ENCODE peak calls at places on chromosomes 13 and 19, in five cellular contexts. N is mammary epithelial cell, M is left lung, X is foreskin fibroblast, D is OCI-LY7. W is an unnamed sample.

GRCh38 chr13:94199135-94199534 is 280.3 kb downstream of the DCT start:
- DNase-seq in N (no peak), M (no peak), X (no peak), D (no peak), W (no peak)

GRCh38 chr19:51470966-51471365 is 7.4 kb upstream of the CEACAM18 start:
- DNase-seq in N (peak; percentile 8), M (no peak), X (no peak), D (no peak), W (no peak)

GRCh38 chr19:29672933-29673336 is 7.7 kb downstream of the PLEKHF1 start:
- DNase-seq in N (no peak), M (peak; percentile 34), X (no peak), D (peak; percentile 24), W (peak; percentile 92)

GRCh38 chr13:112968380-112968909 is 569 bp upstream of the MCF2L start:
- DNase-seq in N (no peak), M (peak; percentile 84), X (no peak), D (peak; percentile 24), W (no peak)

GRCh38 chr19:18233224-18233825 is 7.1 kb upstream of the PDE4C start:
- DNase-seq in N (peak; percentile 43), M (peak; percentile 86), X (no peak), D (peak; percentile 37), W (no peak)

GRCh38 chr19:6260912-6261636 is 18.7 kb downstream of the MLLT1 start:
- DNase-seq in N (no peak), M (no peak), X (no peak), D (peak; percentile 44), W (no peak)

GRCh38 chr13:102255409-102255808 is 146.4 kb downstream of the FGF14 start:
- DNase-seq in N (no peak), M (no peak), X (no peak), D (no peak), W (no peak)

GRCh38 chr13:99961634-99962033 is 9.9 kb downstream of the ZIC5 start:
- DNase-seq in N (no peak), M (no peak), X (no peak), D (no peak), W (no peak)

GRCh38 chr19:15563325-15563794 is 51.7 kb upstream of the CYP4F8 start:
- DNase-seq in N (peak; percentile 20), M (no peak), X (no peak), D (no peak), W (no peak)

GRCh38 chr19:6217752-6218403 is 61.9 kb downstream of the MLLT1 start:
- DNase-seq in N (no peak), M (no peak), X (no peak), D (no peak), W (no peak)

GRCh38 chr13:79547211-79547610 is 66.3 kb downstream of the NDFIP2 start:
- DNase-seq in N (no peak), M (no peak), X (no peak), D (no peak), W (no peak)

GRCh38 chr13:79548886-79549285 is 67.9 kb downstream of the NDFIP2 start:
- DNase-seq in N (peak; percentile 23), M (no peak), X (no peak), D (no peak), W (no peak)

GRCh38 chr13:79547821-79548220 is 66.9 kb downstream of the NDFIP2 start:
- DNase-seq in N (no peak), M (no peak), X (no peak), D (no peak), W (no peak)

GRCh38 chr13:79543883-79544282 is 62.9 kb downstream of the NDFIP2 start:
- DNase-seq in N (no peak), M (no peak), X (no peak), D (no peak), W (no peak)

GRCh38 chr13:79549355-79550106 is 68.6 kb downstream of the NDFIP2 start:
- DNase-seq in N (no peak), M (no peak), X (no peak), D (no peak), W (no peak)
- H3K4me3 ChIP-seq in N (no peak overlapping the region), M (no peak overlapping the region), X (no peak overlapping the region), D (no peak overlapping the region), W (no peak overlapping the region)

GRCh38 chr13:25335856-25336255 is 34.4 kb downstream of the NUP58 start:
- DNase-seq in N (no peak), M (no peak), X (no peak), D (no peak), W (no peak)
- H3K4me3 ChIP-seq in N (no peak overlapping the region), M (no peak overlapping the region), X (no peak overlapping the region), D (no peak overlapping the region), W (no peak overlapping the region)

DNA sequence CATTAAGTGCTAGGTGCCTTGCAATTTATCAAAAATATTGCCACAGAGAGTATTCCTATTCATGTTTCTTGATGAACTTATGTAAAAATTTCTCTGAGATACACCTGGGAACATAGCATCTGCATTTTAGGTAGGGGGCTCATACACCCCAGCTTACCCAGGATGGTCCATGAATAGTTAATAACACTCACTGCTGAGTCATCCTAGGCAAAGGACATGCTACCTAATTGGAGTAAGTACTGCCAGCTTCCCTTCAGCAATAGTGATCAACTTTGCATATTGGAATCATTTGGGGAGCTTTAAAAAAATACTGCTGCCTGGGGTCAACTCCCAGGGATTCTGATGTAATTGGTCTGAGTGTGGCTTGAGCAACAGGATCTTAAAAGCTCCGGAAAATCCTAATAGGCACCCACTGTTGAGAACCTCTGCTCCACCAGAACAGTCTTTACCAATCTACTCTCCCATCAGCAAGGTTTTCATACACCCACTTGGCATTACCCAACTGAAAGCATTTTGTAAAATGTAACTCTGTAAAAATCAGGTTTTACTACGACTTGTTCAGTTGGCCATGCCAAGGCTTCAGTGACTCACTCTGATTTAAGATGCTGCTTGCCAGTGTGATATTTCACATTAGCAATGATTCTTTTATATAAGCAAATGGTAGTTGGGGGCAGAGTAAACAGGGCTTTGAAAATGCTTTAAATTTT is 67.2 kb upstream of the FNDC3A start:
- DNase-seq in N (peak; percentile 58), M (no peak), X (peak; percentile 56), D (no peak), W (no peak)
- H3K4me3 ChIP-seq in N (no peak overlapping the region), M (no peak overlapping the region), X (no peak overlapping the region), D (no peak overlapping the region), W (no peak overlapping the region)

DNA sequence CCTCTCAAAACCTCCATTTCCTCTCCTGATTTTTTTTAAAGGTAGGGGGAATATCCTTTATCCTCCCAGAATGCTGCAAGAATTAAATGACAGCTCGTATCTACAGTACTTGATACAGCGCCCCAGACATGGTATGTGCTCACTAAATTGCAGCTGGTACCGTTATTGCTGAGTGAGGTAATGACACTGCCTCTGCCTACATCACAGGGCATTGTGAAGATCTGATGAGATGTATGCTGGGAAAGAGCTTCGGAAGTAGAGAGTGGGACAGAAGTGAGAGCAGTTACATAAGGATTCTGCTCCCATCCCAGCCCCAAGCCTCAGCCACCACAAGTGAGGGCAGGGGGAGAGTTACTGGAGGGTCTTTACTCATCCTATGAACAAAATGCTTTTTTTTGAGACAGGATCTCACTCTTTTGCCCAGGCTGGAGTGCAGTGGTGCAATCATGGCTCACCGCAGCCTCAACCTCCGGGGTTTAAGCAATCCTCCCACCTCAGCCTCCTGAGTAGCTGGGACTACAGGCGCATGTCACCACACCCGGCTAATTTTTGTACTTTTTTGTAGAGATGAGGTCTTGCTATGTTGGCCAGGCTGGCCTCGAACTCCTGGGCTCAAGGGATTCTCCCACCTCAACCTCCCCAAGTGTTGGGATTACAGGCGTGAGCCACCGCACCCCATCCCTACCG is 1.7 kb upstream of the FKRP start:
- DNase-seq in N (no peak), M (peak; percentile 39), X (no peak), D (no peak), W (no peak)
- H3K4me3 ChIP-seq in N (no peak overlapping the region), M (peak overlapping the region; percentile 98), X (peak overlapping the region; percentile 89), D (peak overlapping the region; percentile 99), W (peak overlapping the region; percentile 97)

DNA sequence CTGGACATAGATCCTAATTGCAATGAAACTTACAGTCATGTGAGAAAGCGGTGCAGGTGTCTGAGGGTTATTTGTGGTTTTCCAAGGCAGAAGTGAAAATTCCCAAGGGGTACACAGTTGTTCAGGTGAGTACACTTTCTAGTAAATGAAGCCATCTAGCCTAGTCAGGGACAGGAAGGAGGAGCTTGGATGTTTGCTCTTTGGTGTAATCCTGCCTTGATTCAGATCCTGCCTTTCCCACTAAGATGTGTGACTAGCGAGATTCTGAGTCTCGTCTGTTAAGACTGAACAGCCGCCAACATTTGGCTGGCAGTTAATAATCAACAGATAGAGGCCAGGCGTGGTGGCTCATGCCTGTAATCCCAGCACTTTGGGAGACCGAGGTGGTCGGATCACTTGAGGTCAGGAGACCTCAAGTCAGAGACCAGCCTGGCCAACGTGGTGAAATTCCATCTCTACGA is 2.5 kb downstream of the RPS9 start:
- DNase-seq in N (no peak), M (no peak), X (no peak), D (peak; percentile 47), W (no peak)
- H3K4me3 ChIP-seq in N (peak overlapping the region; percentile 55), M (peak overlapping the region; percentile 90), X (no peak overlapping the region), D (peak overlapping the region; percentile 84), W (no peak overlapping the region)

GRCh38 chr13:41015920-41016319 is 3.2 kb downstream of the ELF1 start:
- DNase-seq in N (no peak), M (no peak), X (no peak), D (no peak), W (no peak)
- H3K4me3 ChIP-seq in N (no peak overlapping the region), M (peak overlapping the region; percentile 44), X (no peak overlapping the region), D (peak overlapping the region; percentile 84), W (peak overlapping the region; percentile 15)

GRCh38 chr19:53660584-53660983 is 28.8 kb downstream of the DPRX start:
- DNase-seq in N (no peak), M (no peak), X (no peak), D (no peak), W (no peak)
- H3K4me3 ChIP-seq in N (no peak overlapping the region), M (no peak overlapping the region), X (no peak overlapping the region), D (no peak overlapping the region), W (no peak overlapping the region)

DNA sequence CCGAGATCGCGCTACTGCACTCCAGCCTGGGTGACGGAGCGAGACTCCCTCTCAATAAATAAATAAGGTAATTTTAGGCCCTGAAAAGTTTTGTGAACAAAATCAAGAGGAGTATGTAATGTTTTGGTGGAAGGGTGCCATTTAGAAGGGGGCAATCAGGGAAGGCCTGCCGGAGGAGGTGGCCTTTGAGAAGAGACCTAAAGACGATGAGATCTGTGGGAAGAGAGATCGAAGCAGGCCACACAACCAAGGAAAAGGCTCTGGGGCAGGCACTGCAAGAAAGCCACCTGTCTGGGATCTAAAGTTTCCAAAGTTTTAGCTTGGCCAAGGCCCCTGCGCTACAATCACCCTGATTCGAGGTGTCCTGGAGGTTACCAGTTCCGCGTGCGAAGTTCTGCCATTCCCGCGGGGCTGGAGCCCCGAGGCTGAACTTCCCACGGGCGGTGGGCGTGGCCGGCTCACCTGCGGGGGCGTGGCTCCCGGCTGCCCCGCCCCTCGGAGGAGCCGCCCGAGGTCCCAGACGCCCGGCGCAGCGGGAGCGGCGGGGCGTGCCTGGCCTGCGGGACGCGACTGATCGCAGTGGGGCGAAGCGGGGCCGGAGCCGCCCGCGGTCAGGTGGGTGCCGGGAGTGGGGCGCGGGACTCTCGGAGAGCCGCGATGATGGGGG is at the start of gene KLC3:
- DNase-seq in N (peak; percentile 53), M (peak; percentile 84), X (no peak), D (peak; percentile 52), W (no peak)
- H3K4me3 ChIP-seq in N (peak within 1 kb of the TSS; percentile 59), M (peak within 1 kb of the TSS; percentile 34), X (no peak within 1 kb of the TSS), D (peak within 1 kb of the TSS; percentile 56), W (no peak within 1 kb of the TSS)